ENCODE peak calls at places on chromosomes 13 and 19, in eight cellular contexts. One of them, this sample, is unnamed.

GRCh38 chr13:39603424-39603947 is 493 bp upstream of the LHFPL6 start:
- DNase-seq in body of pancreas: no peak
- DNase-seq in A172: peak
- DNase-seq in hypothalamus: no peak
- DNase-seq in MV-4-11: no peak
- DNase-seq in activated T-helper 9 cell treated with anti-CD3 and anti-CD28 coated beads, Interleukin-2, amount 50 U/mL, for 16 hours: no peak
- DNase-seq in NCI-H1092: peak
- DNase-seq in GM18507: no peak
- DNase-seq in this sample: no peak

GRCh38 chr19:44202470-44202869 is 9.9 kb upstream of the ZNF227 start:
- DNase-seq in body of pancreas: no peak
- DNase-seq in A172: peak
- DNase-seq in hypothalamus: no peak
- DNase-seq in MV-4-11: no peak
- DNase-seq in activated T-helper 9 cell treated with anti-CD3 and anti-CD28 coated beads, Interleukin-2, amount 50 U/mL, for 16 hours: no peak
- DNase-seq in NCI-H1092: no peak
- DNase-seq in GM18507: no peak
- DNase-seq in this sample: no peak

GRCh38 chr13:112562254-112562653 is 25.7 kb downstream of the TUBGCP3 start:
- DNase-seq in body of pancreas: no peak
- DNase-seq in A172: no peak
- DNase-seq in hypothalamus: no peak
- DNase-seq in MV-4-11: no peak
- DNase-seq in activated T-helper 9 cell treated with anti-CD3 and anti-CD28 coated beads, Interleukin-2, amount 50 U/mL, for 16 hours: no peak
- DNase-seq in NCI-H1092: no peak
- DNase-seq in GM18507: no peak
- DNase-seq in this sample: no peak

GRCh38 chr19:16836115-16836905 is 7.1 kb downstream of the SIN3B start:
- DNase-seq in body of pancreas: no peak
- DNase-seq in A172: no peak
- DNase-seq in hypothalamus: no peak
- DNase-seq in MV-4-11: peak
- DNase-seq in activated T-helper 9 cell treated with anti-CD3 and anti-CD28 coated beads, Interleukin-2, amount 50 U/mL, for 16 hours: no peak
- DNase-seq in NCI-H1092: no peak
- DNase-seq in GM18507: no peak
- DNase-seq in this sample: no peak

GRCh38 chr13:72782717-72783116 is 784 bp downstream of the PIBF1 start:
- DNase-seq in body of pancreas: no peak
- DNase-seq in A172: peak
- DNase-seq in hypothalamus: no peak
- DNase-seq in MV-4-11: no peak
- DNase-seq in activated T-helper 9 cell treated with anti-CD3 and anti-CD28 coated beads, Interleukin-2, amount 50 U/mL, for 16 hours: no peak
- DNase-seq in NCI-H1092: no peak
- DNase-seq in GM18507: no peak
- DNase-seq in this sample: no peak

GRCh38 chr19:6551607-6552450 is 21.0 kb downstream of the TNFSF9 start:
- DNase-seq in body of pancreas: no peak
- DNase-seq in A172: no peak
- DNase-seq in hypothalamus: no peak
- DNase-seq in MV-4-11: peak
- DNase-seq in activated T-helper 9 cell treated with anti-CD3 and anti-CD28 coated beads, Interleukin-2, amount 50 U/mL, for 16 hours: peak
- DNase-seq in NCI-H1092: no peak
- DNase-seq in GM18507: peak
- DNase-seq in this sample: peak

GRCh38 chr13:50678464-50679162 is 164.9 kb downstream of the DLEU7 start:
- DNase-seq in body of pancreas: no peak
- DNase-seq in A172: peak
- DNase-seq in hypothalamus: no peak
- DNase-seq in MV-4-11: peak
- DNase-seq in activated T-helper 9 cell treated with anti-CD3 and anti-CD28 coated beads, Interleukin-2, amount 50 U/mL, for 16 hours: no peak
- DNase-seq in NCI-H1092: no peak
- DNase-seq in GM18507: no peak
- DNase-seq in this sample: no peak

GRCh38 chr19:5691205-5691929 is 1.3 kb downstream of the RPL36 start:
- DNase-seq in body of pancreas: peak
- DNase-seq in A172: peak
- DNase-seq in hypothalamus: no peak
- DNase-seq in MV-4-11: peak
- DNase-seq in activated T-helper 9 cell treated with anti-CD3 and anti-CD28 coated beads, Interleukin-2, amount 50 U/mL, for 16 hours: peak
- DNase-seq in NCI-H1092: peak
- DNase-seq in GM18507: no peak
- DNase-seq in this sample: peak